ENCODE peak calls at places on chromosomes 5 and 9, in eight cellular contexts. K is occipital lobe; C is CD4-positive, CD25-positive, alpha-beta regulatory T cell; U is H54; L is NCI-H1092; W is caudate nucleus; P is activated T-cell treated with anti-CD3 and anti-CD28 coated beads, Interleukin-2, amount 50 U/mL, for 24 hours; Z is Peyer's patch. T is an unnamed sample.

GRCh38 chr9:16871358-16872151 is 1.1 kb upstream of the BNC2 start:
- DNase-seq in U (peak; percentile 35), C (no peak), Z (peak; percentile 62), P (no peak), W (no peak), L (no peak), K (no peak), T (no peak)

GRCh38 chr5:657570-657969 is 35.6 kb downstream of the TPPP start:
- DNase-seq in W (no peak), P (no peak), Z (no peak), U (peak; percentile 98), K (no peak), C (no peak), L (no peak), T (no peak)

GRCh38 chr5:78727786-78728761 is 79.5 kb upstream of the LHFPL2 start:
- DNase-seq in W (no peak), C (no peak), L (no peak), Z (peak; percentile 64), P (no peak), U (no peak), K (no peak), T (peak; percentile 93)

GRCh38 chr5:137997726-137998213 is 35.1 kb downstream of the FAM13B start:
- DNase-seq in K (no peak), C (no peak), P (no peak), L (no peak), W (no peak), U (no peak), Z (no peak), T (peak; percentile 51)

GRCh38 chr5:98498028-98498427 is 275.4 kb upstream of the RGMB start:
- DNase-seq in P (no peak), L (no peak), K (no peak), W (no peak), U (no peak), Z (no peak), C (no peak), T (no peak)

GRCh38 chr5:83414601-83415000 is 56.9 kb upstream of the VCAN start:
- DNase-seq in K (no peak), P (no peak), C (no peak), W (no peak), Z (no peak), L (no peak), U (no peak), T (no peak)

GRCh38 chr5:141945511-141946024 is 12.4 kb downstream of the PCDH12 start:
- DNase-seq in Z (peak; percentile 45), P (no peak), K (no peak), U (no peak), L (no peak), W (no peak), C (no peak), T (no peak)

GRCh38 chr9:2336055-2336454 is 285.5 kb upstream of the VLDLR start:
- DNase-seq in P (no peak), L (no peak), U (no peak), K (no peak), C (no peak), W (no peak), Z (no peak), T (no peak)

GRCh38 chr5:59253625-59254024 is 639.9 kb downstream of the PDE4D start:
- DNase-seq in L (no peak), P (no peak), W (no peak), C (no peak), Z (no peak), K (no peak), U (no peak), T (no peak)